ENCODE peak calls at places on chromosomes 5 and 9, in five cellular contexts. One of them, this sample, is unnamed. For H3K27me3, the result is how much of the 10 kb centered on the place peaks cover.

GRCh38 chr5:50406874-50407273 is 34.2 kb downstream of the EMB start:
- DNase-seq in endodermal cell: no peak
- DNase-seq in pancreas: no peak
- DNase-seq in hepatocyte: no peak
- DNase-seq in upper lobe of right lung: no peak
- DNase-seq in this sample: no peak

GRCh38 chr5:164893071-164893470 is 1387.7 kb downstream of the MAT2B start:
- DNase-seq in endodermal cell: peak
- DNase-seq in upper lobe of right lung: no peak
- DNase-seq in hepatocyte: no peak
- DNase-seq in pancreas: no peak
- DNase-seq in this sample: no peak

GRCh38 chr5:129541648-129542251 is 81.7 kb downstream of the ADAMTS19 start:
- DNase-seq in hepatocyte: no peak
- DNase-seq in endodermal cell: no peak
- DNase-seq in upper lobe of right lung: no peak
- DNase-seq in pancreas: no peak
- DNase-seq in this sample: no peak

GRCh38 chr5:14946813-14947640 is 75.4 kb upstream of the ANKH start:
- DNase-seq in upper lobe of right lung: no peak
- DNase-seq in endodermal cell: no peak
- DNase-seq in pancreas: no peak
- DNase-seq in hepatocyte: peak
- DNase-seq in this sample: no peak

GRCh38 chr5:172102913-172103629 is 85.0 kb downstream of the STK10 start:
- DNase-seq in pancreas: no peak
- DNase-seq in upper lobe of right lung: no peak
- DNase-seq in endodermal cell: peak
- DNase-seq in hepatocyte: peak
- DNase-seq in this sample: no peak

GRCh38 chr5:150015415-150015814 is 14.9 kb downstream of the HMGXB3 start:
- DNase-seq in hepatocyte: no peak
- DNase-seq in upper lobe of right lung: no peak
- DNase-seq in endodermal cell: no peak
- DNase-seq in pancreas: no peak
- DNase-seq in this sample: no peak

GRCh38 chr9:126386088-126386487 is 59.5 kb downstream of the MVB12B start:
- DNase-seq in hepatocyte: peak
- DNase-seq in endodermal cell: no peak
- DNase-seq in upper lobe of right lung: no peak
- DNase-seq in pancreas: no peak
- DNase-seq in this sample: peak

GRCh38 chr9:115997923-115998322 is 155.7 kb upstream of the PAPPA start:
- DNase-seq in hepatocyte: no peak
- DNase-seq in endodermal cell: no peak
- DNase-seq in upper lobe of right lung: no peak
- DNase-seq in pancreas: no peak
- DNase-seq in this sample: no peak

GRCh38 chr5:89988129-89988528 is 421.4 kb downstream of the CETN3 start:
- DNase-seq in upper lobe of right lung: no peak
- DNase-seq in pancreas: no peak
- DNase-seq in endodermal cell: no peak
- DNase-seq in hepatocyte: no peak
- DNase-seq in this sample: no peak

GRCh38 chr9:135898634-135899407 is 8.5 kb downstream of the CAMSAP1 start:
- DNase-seq in endodermal cell: no peak
- DNase-seq in hepatocyte: no peak
- DNase-seq in pancreas: no peak
- DNase-seq in upper lobe of right lung: peak
- DNase-seq in this sample: no peak

GRCh38 chr9:12648921-12649320 is 44.3 kb upstream of the TYRP1 start:
- DNase-seq in pancreas: no peak
- DNase-seq in upper lobe of right lung: no peak
- DNase-seq in endodermal cell: no peak
- DNase-seq in hepatocyte: no peak
- DNase-seq in this sample: no peak

GRCh38 chr5:181199881-181200282 is 5.1 kb downstream of the TRIM7 start:
- DNase-seq in upper lobe of right lung: no peak
- DNase-seq in endodermal cell: no peak
- DNase-seq in hepatocyte: no peak
- DNase-seq in pancreas: no peak
- DNase-seq in this sample: no peak

GRCh38 chr9:1222511-1222910 is 172.4 kb downstream of the DMRT2 start:
- DNase-seq in hepatocyte: no peak
- DNase-seq in endodermal cell: no peak
- DNase-seq in upper lobe of right lung: no peak
- DNase-seq in pancreas: no peak
- DNase-seq in this sample: no peak

DNA sequence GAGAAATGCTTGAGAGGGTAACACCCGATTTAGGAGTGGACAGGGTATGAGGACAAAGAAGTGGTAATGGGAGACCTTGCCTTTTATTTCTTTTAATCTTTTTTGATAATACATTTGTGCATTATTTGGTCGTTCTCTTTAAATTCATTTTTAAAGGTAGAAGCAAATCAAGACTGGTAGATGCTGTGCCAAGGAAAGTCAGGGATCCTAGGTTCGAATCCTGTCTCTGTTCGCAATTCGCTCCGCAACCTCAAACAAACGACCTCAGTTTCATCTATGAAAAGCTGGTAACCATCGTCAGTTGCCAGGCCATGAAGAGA is 353 bp upstream of the TMED9 start:
- DNase-seq in upper lobe of right lung: no peak
- DNase-seq in hepatocyte: no peak
- DNase-seq in endodermal cell: no peak
- DNase-seq in pancreas: no peak
- DNase-seq in this sample: no peak
- H3K4me3 ChIP-seq in upper lobe of right lung: peak
- H3K4me3 ChIP-seq in hepatocyte: no peak
- H3K4me3 ChIP-seq in endodermal cell: peak
- H3K4me3 ChIP-seq in pancreas: no peak
- H3K4me3 ChIP-seq in this sample: peak

GRCh38 chr5:37839441-37840035 is 303 bp downstream of the GDNF start:
- DNase-seq in upper lobe of right lung: peak
- DNase-seq in endodermal cell: peak
- DNase-seq in pancreas: no peak
- DNase-seq in hepatocyte: peak
- DNase-seq in this sample: no peak
- H3K27me3 ChIP-seq in upper lobe of right lung: half or more
- H3K27me3 ChIP-seq in endodermal cell: half or more
- H3K27me3 ChIP-seq in pancreas: under half
- H3K27me3 ChIP-seq in hepatocyte: half or more
- H3K27me3 ChIP-seq in this sample: under half

DNA sequence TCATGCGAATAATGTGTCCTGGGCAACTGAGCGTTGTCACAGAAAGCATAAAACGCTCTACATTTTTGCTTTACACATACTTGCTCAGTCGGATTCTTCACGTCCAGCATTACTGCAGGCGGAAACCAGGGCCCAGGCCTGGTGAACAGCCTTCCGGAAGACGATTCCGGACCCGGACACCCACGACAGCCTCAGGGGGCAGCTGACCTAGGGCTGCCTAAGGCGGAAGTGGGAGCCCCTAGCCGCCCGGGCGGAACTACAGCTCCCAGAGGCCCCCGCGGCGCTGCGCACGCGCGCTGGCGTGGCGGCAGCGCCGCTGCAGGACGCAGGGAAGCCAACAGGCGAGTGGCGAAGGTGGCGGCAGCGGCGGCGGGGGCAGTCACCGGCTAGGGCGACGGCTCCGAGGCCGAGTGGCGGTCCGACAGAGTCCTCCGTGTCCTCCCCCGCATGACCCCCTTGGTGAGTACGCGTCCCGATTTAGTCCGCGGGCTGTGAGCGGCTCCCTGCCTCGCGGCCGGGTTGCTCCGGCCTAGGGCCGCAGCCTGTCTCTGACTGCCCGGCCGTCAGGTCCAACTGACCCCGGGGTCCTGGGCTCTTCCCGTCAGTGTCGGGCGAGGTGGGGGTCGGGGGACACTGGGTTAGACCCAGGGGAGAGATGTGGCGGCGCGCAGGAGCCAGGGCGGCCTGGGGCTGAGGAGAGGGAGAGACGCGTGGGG is at the start of gene GAPVD1:
- DNase-seq in endodermal cell: peak
- DNase-seq in pancreas: peak
- DNase-seq in upper lobe of right lung: peak
- DNase-seq in hepatocyte: peak
- DNase-seq in this sample: peak
- TF ChIP-seq CTCF in endodermal cell: peak
- TF ChIP-seq CTCF in pancreas: peak
- TF ChIP-seq CTCF in upper lobe of right lung: no peak
- TF ChIP-seq CTCF in hepatocyte: peak
- TF ChIP-seq CTCF in this sample: peak

DNA sequence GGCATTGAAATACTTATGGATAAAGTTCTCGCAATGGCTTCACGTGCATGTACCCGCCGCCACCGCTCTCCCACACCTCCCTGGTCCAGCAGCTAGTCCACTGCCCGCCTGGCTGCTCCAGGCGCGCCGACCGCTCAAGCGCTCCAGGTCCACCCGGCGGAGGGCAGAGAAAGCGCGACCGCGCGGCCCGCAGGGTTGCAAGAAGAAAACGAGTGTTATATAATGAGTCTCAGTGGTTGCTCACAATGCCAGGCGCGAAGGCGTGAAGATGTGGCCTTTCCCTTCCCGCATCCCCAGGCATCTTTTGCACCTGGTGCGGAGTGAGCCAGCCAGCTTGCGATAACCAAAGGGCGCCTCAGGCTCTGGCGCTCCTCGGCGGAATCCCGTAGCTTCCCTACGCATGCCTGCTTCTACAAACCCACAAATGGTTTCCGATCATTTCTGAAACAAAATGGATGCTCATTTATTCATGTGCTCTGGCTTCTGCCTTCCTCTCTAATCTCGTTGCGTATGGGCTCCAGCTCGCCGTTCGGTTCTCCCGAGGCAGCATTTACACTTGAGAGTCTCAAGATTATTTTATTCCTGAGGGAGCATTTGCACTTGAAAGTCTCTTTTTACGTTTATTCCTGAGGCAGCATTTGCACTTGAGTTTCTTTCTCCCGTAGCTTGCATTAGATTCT is 25.7 kb downstream of the CDKN2A start:
- DNase-seq in endodermal cell: peak
- DNase-seq in pancreas: no peak
- DNase-seq in upper lobe of right lung: no peak
- DNase-seq in hepatocyte: peak
- DNase-seq in this sample: no peak
- H3K4me3 ChIP-seq in endodermal cell: no peak
- H3K4me3 ChIP-seq in pancreas: no peak
- H3K4me3 ChIP-seq in upper lobe of right lung: no peak
- H3K4me3 ChIP-seq in hepatocyte: no peak
- H3K4me3 ChIP-seq in this sample: no peak

DNA sequence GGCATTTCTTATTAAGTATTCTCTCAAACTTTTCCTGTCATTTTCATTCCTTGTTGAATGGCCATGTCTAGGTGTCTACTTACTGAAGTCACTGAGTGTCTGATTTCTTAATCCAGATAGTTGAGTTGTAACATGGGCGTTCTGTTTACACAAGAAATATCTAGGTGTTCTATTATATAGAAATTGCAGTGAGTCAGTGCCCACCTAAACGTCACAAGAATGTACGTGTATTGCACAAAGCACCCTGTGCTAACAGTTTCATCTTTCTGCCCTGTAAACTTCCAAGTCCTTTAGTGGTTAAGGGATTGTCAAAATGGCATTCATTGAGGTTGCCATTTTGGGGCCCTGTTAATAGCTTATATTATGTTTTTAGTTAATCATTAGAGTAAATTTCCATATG is 114.3 kb downstream of the GOLPH3 start:
- DNase-seq in endodermal cell: no peak
- DNase-seq in hepatocyte: no peak
- DNase-seq in pancreas: no peak
- DNase-seq in upper lobe of right lung: no peak
- DNase-seq in this sample: no peak
- H3K27me3 ChIP-seq in endodermal cell: under half
- H3K27me3 ChIP-seq in hepatocyte: under half
- H3K27me3 ChIP-seq in pancreas: under half
- H3K27me3 ChIP-seq in upper lobe of right lung: under half
- H3K27me3 ChIP-seq in this sample: under half

GRCh38 chr9:87884578-87885459 is 2.1 kb downstream of the SPATA31E1 start:
- DNase-seq in upper lobe of right lung: no peak
- DNase-seq in hepatocyte: no peak
- DNase-seq in pancreas: no peak
- DNase-seq in endodermal cell: no peak
- DNase-seq in this sample: no peak

GRCh38 chr9:87883274-87883673 is 597 bp downstream of the SPATA31E1 start:
- DNase-seq in upper lobe of right lung: no peak
- DNase-seq in endodermal cell: peak
- DNase-seq in pancreas: no peak
- DNase-seq in hepatocyte: no peak
- DNase-seq in this sample: no peak

GRCh38 chr9:87882627-87883026 is at the start of gene SPATA31E1:
- DNase-seq in endodermal cell: peak
- DNase-seq in upper lobe of right lung: no peak
- DNase-seq in pancreas: no peak
- DNase-seq in hepatocyte: no peak
- DNase-seq in this sample: no peak

GRCh38 chr9:87885484-87886189 is 3.0 kb downstream of the SPATA31E1 start:
- DNase-seq in endodermal cell: no peak
- DNase-seq in pancreas: no peak
- DNase-seq in hepatocyte: no peak
- DNase-seq in upper lobe of right lung: no peak
- DNase-seq in this sample: no peak

GRCh38 chr9:87883990-87884389 is 1.3 kb downstream of the SPATA31E1 start:
- DNase-seq in pancreas: no peak
- DNase-seq in upper lobe of right lung: no peak
- DNase-seq in hepatocyte: no peak
- DNase-seq in endodermal cell: peak
- DNase-seq in this sample: no peak
- TF ChIP-seq CTCF in pancreas: no peak
- TF ChIP-seq CTCF in upper lobe of right lung: peak
- TF ChIP-seq CTCF in hepatocyte: peak
- TF ChIP-seq CTCF in endodermal cell: peak
- TF ChIP-seq CTCF in this sample: no peak

GRCh38 chr9:137955586-137955985 is 78.0 kb downstream of the CACNA1B start:
- DNase-seq in hepatocyte: no peak
- DNase-seq in endodermal cell: peak
- DNase-seq in upper lobe of right lung: no peak
- DNase-seq in pancreas: no peak
- DNase-seq in this sample: no peak
- H3K4me3 ChIP-seq in hepatocyte: no peak
- H3K4me3 ChIP-seq in endodermal cell: no peak
- H3K4me3 ChIP-seq in upper lobe of right lung: no peak
- H3K4me3 ChIP-seq in pancreas: no peak
- H3K4me3 ChIP-seq in this sample: no peak

DNA sequence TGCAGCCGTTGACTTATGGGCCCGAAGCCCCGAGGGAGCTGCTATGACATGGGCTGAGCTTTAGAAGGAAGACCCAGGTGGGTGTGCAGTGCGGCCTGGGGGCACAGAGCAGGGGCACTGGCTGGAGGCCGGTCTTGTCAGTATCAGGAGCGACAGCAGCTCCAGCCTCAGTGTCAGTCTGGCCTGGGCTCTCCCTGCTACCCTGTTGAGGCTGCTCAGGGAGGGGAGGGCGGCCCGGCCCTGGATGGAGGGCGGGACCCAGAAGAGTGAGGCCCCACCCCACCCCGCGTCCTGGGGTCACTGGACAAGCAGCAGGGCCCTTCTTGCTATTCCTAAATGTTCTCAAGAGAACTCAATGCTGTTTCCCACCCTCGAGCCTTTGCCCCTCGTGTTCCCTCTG is 18.0 kb downstream of the GFI1B start:
- DNase-seq in pancreas: no peak
- DNase-seq in upper lobe of right lung: no peak
- DNase-seq in hepatocyte: no peak
- DNase-seq in endodermal cell: peak
- DNase-seq in this sample: peak
- H3K27me3 ChIP-seq in pancreas: under half
- H3K27me3 ChIP-seq in upper lobe of right lung: under half
- H3K27me3 ChIP-seq in hepatocyte: under half
- H3K27me3 ChIP-seq in endodermal cell: under half
- H3K27me3 ChIP-seq in this sample: under half

GRCh38 chr9:74696520-74696919 is 191.2 kb downstream of the TRPM6 start:
- DNase-seq in pancreas: no peak
- DNase-seq in upper lobe of right lung: no peak
- DNase-seq in endodermal cell: peak
- DNase-seq in hepatocyte: no peak
- DNase-seq in this sample: no peak
- TF ChIP-seq CTCF in pancreas: no peak
- TF ChIP-seq CTCF in upper lobe of right lung: no peak
- TF ChIP-seq CTCF in endodermal cell: peak
- TF ChIP-seq CTCF in hepatocyte: no peak
- TF ChIP-seq CTCF in this sample: no peak